ENCODE peak calls at places on chromosomes 12 and 14, in ten cellular contexts. K, L, I, Y, E, C, S, W, Z and R are unnamed samples.

GRCh38 chr14:71610149-71610548 is 322.1 kb upstream of the RGS6 start:
- DNase-seq in K (no peak), Z (no peak), C (no peak), L (no peak), W (no peak), E (no peak), Y (no peak), I (no peak), S (no peak), R (no peak)

GRCh38 chr12:104622942-104623341 is 166.2 kb downstream of the CHST11 start:
- DNase-seq in Z (no peak), I (no peak), E (no peak), L (no peak), W (no peak), Y (no peak), S (no peak), C (no peak), K (no peak), R (no peak)

GRCh38 chr12:80472912-80473500 is 29.0 kb downstream of the PTPRQ start:
- DNase-seq in L (no peak), E (peak; percentile 3), S (peak; percentile 19), Z (peak; percentile 23), K (no peak), I (peak; percentile 85), W (no peak), C (no peak), Y (peak; percentile 49), R (peak; percentile 82)

GRCh38 chr12:109725321-109726105 is 11.9 kb downstream of the FAM222A start:
- DNase-seq in I (no peak), K (peak; percentile 60), L (no peak), Z (no peak), C (no peak), S (peak; percentile 41), W (no peak), Y (no peak), E (no peak), R (no peak)

GRCh38 chr14:30796707-30797106 is 77.7 kb upstream of the COCH start:
- DNase-seq in C (no peak), Z (no peak), E (no peak), S (no peak), W (no peak), K (no peak), L (no peak), I (no peak), Y (no peak), R (no peak)

GRCh38 chr14:77883479-77884238 is 83.8 kb downstream of the ADCK1 start:
- DNase-seq in C (no peak), K (no peak), W (no peak), Z (no peak), E (no peak), S (no peak), I (no peak), L (no peak), Y (no peak), R (no peak)

GRCh38 chr12:120925740-120926563 is 21.8 kb upstream of the SPPL3 start:
- DNase-seq in Y (no peak), I (no peak), E (peak; percentile 77), S (no peak), K (no peak), C (no peak), W (no peak), L (no peak), Z (no peak), R (no peak)

GRCh38 chr12:108360487-108360886 is 21.4 kb upstream of the CMKLR1 start:
- DNase-seq in E (no peak), I (peak; percentile 47), K (no peak), Y (no peak), C (no peak), W (no peak), Z (no peak), L (no peak), S (no peak), R (peak; percentile 22)

GRCh38 chr14:73462078-73462715 is 3.9 kb upstream of the NUMB start:
- DNase-seq in E (peak; percentile 39), Y (no peak), S (peak; percentile 69), Z (peak; percentile 41), K (peak; percentile 32), C (no peak), L (no peak), I (no peak), W (peak; percentile 88), R (peak; percentile 84)

GRCh38 chr12:13973981-13974380 is 7.4 kb downstream of the GRIN2B start:
- DNase-seq in L (no peak), Y (no peak), W (no peak), E (no peak), K (no peak), S (no peak), C (no peak), I (no peak), Z (no peak), R (no peak)